ENCODE peak calls at places on chromosomes 12 and 14, in six cellular contexts. One of them, this sample, is unnamed.

GRCh38 chr12:42262271-42262670 is 24.2 kb upstream of the YAF2 start:
- DNase-seq in GM12878: no peak
- DNase-seq in GM12891: no peak
- DNase-seq in HepG2: no peak
- DNase-seq in H1: no peak
- DNase-seq in K562: no peak
- DNase-seq in this sample: no peak

GRCh38 chr12:95243497-95244183 is 26.0 kb downstream of the VEZT start:
- DNase-seq in GM12878: no peak
- DNase-seq in GM12891: no peak
- DNase-seq in HepG2: no peak
- DNase-seq in H1: no peak
- DNase-seq in K562: no peak
- DNase-seq in this sample: no peak

GRCh38 chr12:28974166-28974565 is 174.9 kb upstream of the FAR2 start:
- DNase-seq in GM12878: no peak
- DNase-seq in GM12891: no peak
- DNase-seq in HepG2: no peak
- DNase-seq in H1: no peak
- DNase-seq in K562: no peak
- DNase-seq in this sample: no peak

GRCh38 chr12:71223139-71223538 is 65.3 kb upstream of the TSPAN8 start:
- DNase-seq in GM12878: no peak
- DNase-seq in GM12891: no peak
- DNase-seq in HepG2: no peak
- DNase-seq in H1: no peak
- DNase-seq in K562: no peak
- DNase-seq in this sample: no peak

GRCh38 chr12:130617219-130617618 is 98.9 kb downstream of the RIMBP2 start:
- DNase-seq in GM12878: no peak
- DNase-seq in GM12891: no peak
- DNase-seq in HepG2: no peak
- DNase-seq in H1: no peak
- DNase-seq in K562: no peak
- DNase-seq in this sample: no peak

GRCh38 chr12:89756638-89757321 is 48.1 kb upstream of the ATP2B1 start:
- DNase-seq in GM12878: peak; percentile 97
- DNase-seq in GM12891: peak; percentile 21
- DNase-seq in HepG2: peak; percentile 54
- DNase-seq in H1: no peak
- DNase-seq in K562: peak; percentile 45
- DNase-seq in this sample: peak; percentile 19

GRCh38 chr14:31930493-31931225 is 146.4 kb upstream of the ARHGAP5 start:
- DNase-seq in GM12878: no peak
- DNase-seq in GM12891: no peak
- DNase-seq in HepG2: peak; percentile 43
- DNase-seq in H1: no peak
- DNase-seq in K562: no peak
- DNase-seq in this sample: no peak

GRCh38 chr12:112524676-112525425 is 106.1 kb downstream of the PTPN11 start:
- DNase-seq in GM12878: no peak
- DNase-seq in GM12891: no peak
- DNase-seq in HepG2: no peak
- DNase-seq in H1: no peak
- DNase-seq in K562: no peak
- DNase-seq in this sample: no peak

GRCh38 chr12:119594772-119595445 is 1.3 kb downstream of the TMEM233 start:
- DNase-seq in GM12878: no peak
- DNase-seq in GM12891: no peak
- DNase-seq in HepG2: no peak
- DNase-seq in H1: no peak
- DNase-seq in K562: no peak
- DNase-seq in this sample: peak; percentile 11

GRCh38 chr12:110637869-110638441 is 24.0 kb downstream of the TCTN1 start:
- DNase-seq in GM12878: no peak
- DNase-seq in GM12891: no peak
- DNase-seq in HepG2: no peak
- DNase-seq in H1: no peak
- DNase-seq in K562: no peak
- DNase-seq in this sample: no peak

GRCh38 chr12:116508145-116509121 is 50.7 kb upstream of the MAP1LC3B2 start:
- DNase-seq in GM12878: no peak
- DNase-seq in GM12891: peak; percentile 18
- DNase-seq in HepG2: no peak
- DNase-seq in H1: no peak
- DNase-seq in K562: peak; percentile 74
- DNase-seq in this sample: no peak

GRCh38 chr14:95877633-95878032 is 1.0 kb downstream of the TUNAR start:
- DNase-seq in GM12878: no peak
- DNase-seq in GM12891: no peak
- DNase-seq in HepG2: no peak
- DNase-seq in H1: no peak
- DNase-seq in K562: no peak
- DNase-seq in this sample: no peak

GRCh38 chr14:77125275-77126073 is 16.1 kb downstream of the ZDHHC22 start:
- DNase-seq in GM12878: no peak
- DNase-seq in GM12891: no peak
- DNase-seq in HepG2: no peak
- DNase-seq in H1: no peak
- DNase-seq in K562: no peak
- DNase-seq in this sample: no peak

GRCh38 chr12:76790564-76791552 is 26.9 kb downstream of the ZDHHC17 start:
- DNase-seq in GM12878: no peak
- DNase-seq in GM12891: no peak
- DNase-seq in HepG2: peak; percentile 12
- DNase-seq in H1: no peak
- DNase-seq in K562: peak; percentile 41
- DNase-seq in this sample: no peak

GRCh38 chr14:64654072-64654899 is 49.9 kb upstream of the PLEKHG3 start:
- DNase-seq in GM12878: peak; percentile 27
- DNase-seq in GM12891: no peak
- DNase-seq in HepG2: peak; percentile 60
- DNase-seq in H1: no peak
- DNase-seq in K562: no peak
- DNase-seq in this sample: no peak

GRCh38 chr14:68884031-68885030 is 91.5 kb upstream of the ZFP36L1 start:
- DNase-seq in GM12878: no peak
- DNase-seq in GM12891: no peak
- DNase-seq in HepG2: peak; percentile 44
- DNase-seq in H1: no peak
- DNase-seq in K562: no peak
- DNase-seq in this sample: no peak

GRCh38 chr12:11499802-11500201 is 104.4 kb upstream of the PRB2 start:
- DNase-seq in GM12878: no peak
- DNase-seq in GM12891: no peak
- DNase-seq in HepG2: no peak
- DNase-seq in H1: no peak
- DNase-seq in K562: no peak
- DNase-seq in this sample: no peak

GRCh38 chr12:113422030-113422900 is at the start of gene SDSL:
- DNase-seq in GM12878: peak; percentile 76
- DNase-seq in GM12891: peak; percentile 51
- DNase-seq in HepG2: peak; percentile 48
- DNase-seq in H1: peak; percentile 29
- DNase-seq in K562: peak; percentile 83
- DNase-seq in this sample: peak; percentile 50

GRCh38 chr14:81710232-81710845 is 176.7 kb upstream of the SEL1L start:
- DNase-seq in GM12878: peak; percentile 0
- DNase-seq in GM12891: no peak
- DNase-seq in HepG2: peak; percentile 42
- DNase-seq in H1: no peak
- DNase-seq in K562: no peak
- DNase-seq in this sample: no peak

GRCh38 chr14:38496092-38496491 is 240.2 kb upstream of the CLEC14A start:
- DNase-seq in GM12878: no peak
- DNase-seq in GM12891: no peak
- DNase-seq in HepG2: no peak
- DNase-seq in H1: no peak
- DNase-seq in K562: no peak
- DNase-seq in this sample: no peak

GRCh38 chr12:124667671-124668337 is 100.4 kb upstream of the NCOR2 start:
- DNase-seq in GM12878: no peak
- DNase-seq in GM12891: no peak
- DNase-seq in HepG2: peak; percentile 79
- DNase-seq in H1: no peak
- DNase-seq in K562: no peak
- DNase-seq in this sample: no peak

GRCh38 chr14:24368562-24369252 is 723 bp downstream of the NFATC4 start:
- DNase-seq in GM12878: no peak
- DNase-seq in GM12891: peak; percentile 72
- DNase-seq in HepG2: no peak
- DNase-seq in H1: no peak
- DNase-seq in K562: peak; percentile 72
- DNase-seq in this sample: peak; percentile 48

GRCh38 chr12:42187799-42188198 is 43.1 kb upstream of the GXYLT1 start:
- DNase-seq in GM12878: no peak
- DNase-seq in GM12891: no peak
- DNase-seq in HepG2: no peak
- DNase-seq in H1: no peak
- DNase-seq in K562: no peak
- DNase-seq in this sample: no peak

GRCh38 chr14:103105580-103106168 is 11.1 kb downstream of the EXOC3L4 start:
- DNase-seq in GM12878: no peak
- DNase-seq in GM12891: no peak
- DNase-seq in HepG2: no peak
- DNase-seq in H1: no peak
- DNase-seq in K562: no peak
- DNase-seq in this sample: no peak
- TF ChIP-seq POLR2A in GM12878: no peak
- TF ChIP-seq POLR2A in GM12891: no peak
- TF ChIP-seq POLR2A in HepG2: no peak
- TF ChIP-seq POLR2A in H1: no peak
- TF ChIP-seq POLR2A in K562: no peak
- TF ChIP-seq POLR2A in this sample: no peak

GRCh38 chr12:47837190-47838171 is 17.8 kb upstream of the HDAC7 start:
- DNase-seq in GM12878: peak; percentile 20
- DNase-seq in GM12891: no peak
- DNase-seq in HepG2: peak; percentile 54
- DNase-seq in H1: no peak
- DNase-seq in K562: peak; percentile 71
- DNase-seq in this sample: no peak
- TF ChIP-seq POLR2AphosphoS5 in GM12878: no peak
- TF ChIP-seq POLR2AphosphoS5 in GM12891: no peak
- TF ChIP-seq POLR2AphosphoS5 in HepG2: no peak
- TF ChIP-seq POLR2AphosphoS5 in H1: no peak
- TF ChIP-seq POLR2AphosphoS5 in K562: no peak
- TF ChIP-seq POLR2AphosphoS5 in this sample: no peak

GRCh38 chr12:109548258-109548657 is 25.0 kb downstream of the MMAB start:
- DNase-seq in GM12878: no peak
- DNase-seq in GM12891: no peak
- DNase-seq in HepG2: no peak
- DNase-seq in H1: no peak
- DNase-seq in K562: no peak
- DNase-seq in this sample: no peak

GRCh38 chr12:109551108-109551507 is 22.2 kb downstream of the MMAB start:
- DNase-seq in GM12878: no peak
- DNase-seq in GM12891: no peak
- DNase-seq in HepG2: no peak
- DNase-seq in H1: no peak
- DNase-seq in K562: no peak
- DNase-seq in this sample: no peak

GRCh38 chr12:109547286-109547685 is 26.0 kb downstream of the MMAB start:
- DNase-seq in GM12878: no peak
- DNase-seq in GM12891: no peak
- DNase-seq in HepG2: no peak
- DNase-seq in H1: no peak
- DNase-seq in K562: no peak
- DNase-seq in this sample: no peak

GRCh38 chr12:109550310-109550680 is 23.0 kb downstream of the MMAB start:
- DNase-seq in GM12878: no peak
- DNase-seq in GM12891: no peak
- DNase-seq in HepG2: no peak
- DNase-seq in H1: no peak
- DNase-seq in K562: no peak
- DNase-seq in this sample: no peak

GRCh38 chr12:109549613-109550309 is 23.5 kb downstream of the MMAB start:
- DNase-seq in GM12878: no peak
- DNase-seq in GM12891: no peak
- DNase-seq in HepG2: no peak
- DNase-seq in H1: no peak
- DNase-seq in K562: no peak
- DNase-seq in this sample: no peak
- TF ChIP-seq TAF1 in GM12878: no peak
- TF ChIP-seq TAF1 in GM12891: no peak
- TF ChIP-seq TAF1 in HepG2: no peak
- TF ChIP-seq TAF1 in H1: no peak
- TF ChIP-seq TAF1 in K562: no peak
- TF ChIP-seq TAF1 in this sample: no peak

GRCh38 chr14:105326568-105326867 is 12.0 kb downstream of the PACS2 start:
- DNase-seq in GM12878: no peak
- DNase-seq in GM12891: no peak
- DNase-seq in HepG2: no peak
- DNase-seq in H1: no peak
- DNase-seq in K562: no peak
- DNase-seq in this sample: no peak

GRCh38 chr14:105328678-105329390 is 14.3 kb downstream of the PACS2 start:
- DNase-seq in GM12878: no peak
- DNase-seq in GM12891: no peak
- DNase-seq in HepG2: no peak
- DNase-seq in H1: no peak
- DNase-seq in K562: no peak
- DNase-seq in this sample: no peak

GRCh38 chr14:105325716-105326567 is 11.4 kb downstream of the PACS2 start:
- DNase-seq in GM12878: no peak
- DNase-seq in GM12891: no peak
- DNase-seq in HepG2: no peak
- DNase-seq in H1: no peak
- DNase-seq in K562: no peak
- DNase-seq in this sample: no peak

GRCh38 chr14:105328070-105328677 is 13.6 kb downstream of the PACS2 start:
- DNase-seq in GM12878: no peak
- DNase-seq in GM12891: no peak
- DNase-seq in HepG2: no peak
- DNase-seq in H1: no peak
- DNase-seq in K562: no peak
- DNase-seq in this sample: no peak

DNA sequence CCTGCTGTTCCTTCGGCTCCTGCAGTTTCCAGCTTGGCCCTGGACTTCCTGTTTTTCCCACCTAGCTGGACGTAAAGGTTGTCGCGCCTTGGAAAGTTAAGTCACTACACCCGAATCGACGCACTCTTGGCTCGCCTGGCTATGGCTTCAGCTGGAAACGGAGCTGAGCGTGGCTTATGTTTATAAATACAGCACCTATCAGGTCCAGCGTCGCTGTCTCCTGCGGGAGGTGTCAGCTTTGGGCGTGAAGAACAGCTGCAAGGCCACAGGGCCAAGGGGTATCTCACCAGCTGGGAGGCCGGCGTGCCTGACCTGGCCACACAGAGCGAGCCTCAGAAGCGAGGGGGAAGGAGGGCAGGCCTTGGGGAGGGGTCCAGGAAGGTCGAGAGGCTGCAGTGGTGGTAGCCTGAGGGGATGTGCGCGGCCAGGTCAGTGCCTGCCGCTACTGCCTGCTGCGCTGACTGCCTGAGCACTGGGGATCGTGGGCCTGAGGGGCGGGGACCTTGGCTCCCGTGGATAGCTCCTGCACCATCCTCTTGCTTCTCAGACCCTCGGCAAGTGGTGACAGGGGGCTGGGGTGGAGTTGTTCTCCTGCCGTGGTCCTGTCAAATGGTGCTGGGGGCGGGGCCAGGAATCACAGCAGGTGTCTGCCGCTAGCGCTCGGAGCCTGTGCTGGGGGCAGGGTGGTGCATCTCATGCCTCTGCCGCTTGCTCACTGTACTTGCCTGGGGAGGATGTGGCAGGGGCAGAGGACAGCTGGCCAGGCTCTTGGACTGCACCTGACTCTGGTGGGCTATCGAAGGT is 12.5 kb downstream of the PACS2 start:
- DNase-seq in GM12878: no peak
- DNase-seq in GM12891: no peak
- DNase-seq in HepG2: no peak
- DNase-seq in H1: no peak
- DNase-seq in K562: no peak
- DNase-seq in this sample: no peak
- TF ChIP-seq POLR2A in GM12878: no peak
- TF ChIP-seq POLR2A in GM12891: no peak
- TF ChIP-seq POLR2A in HepG2: no peak
- TF ChIP-seq POLR2A in H1: no peak
- TF ChIP-seq POLR2A in K562: no peak
- TF ChIP-seq POLR2A in this sample: no peak